ENCODE peak calls at places on chromosomes 2 and 18, in ten cellular contexts. J is cardiac fibroblast, N is breast epithelium, C is cardiac muscle cell, A is lung, V is astrocyte of the spinal cord, Q is spleen, T is GM12865, F is IMR-90, U is mammary epithelial cell. P is an unnamed sample.

GRCh38 chr2:111534816-111535803 is 348.9 kb downstream of the ANAPC1 start:
- DNase-seq in C (peak), A (no peak), T (no peak), V (peak), Q (no peak), J (peak), F (peak), N (no peak), U (peak), P (peak)

GRCh38 chr2:219076253-219076652 is 15.5 kb upstream of the IHH start:
- DNase-seq in A (no peak), U (no peak), N (no peak), T (no peak), C (no peak), Q (no peak), J (no peak), V (no peak), F (no peak), P (no peak)

GRCh38 chr2:112317303-112318158 is 42.1 kb downstream of the ZC3H6 start:
- DNase-seq in N (no peak), T (no peak), V (no peak), A (no peak), Q (no peak), U (no peak), C (peak), J (peak), F (peak), P (no peak)

GRCh38 chr2:26477126-26477910 is 606 bp downstream of the OTOF start:
- DNase-seq in F (no peak), U (no peak), N (no peak), T (no peak), C (no peak), Q (peak), J (no peak), A (no peak), V (no peak), P (no peak)

GRCh38 chr2:74107071-74107470 is 40.6 kb downstream of the BOLA3 start:
- DNase-seq in C (no peak), N (no peak), T (no peak), A (no peak), Q (no peak), F (no peak), V (no peak), U (no peak), J (no peak), P (no peak)

GRCh38 chr2:127093648-127094210 is 13.2 kb downstream of the BIN1 start:
- DNase-seq in J (no peak), F (no peak), A (no peak), V (no peak), U (no peak), T (no peak), N (no peak), C (no peak), Q (peak), P (no peak)

GRCh38 chr18:23650963-23651927 is 11.5 kb downstream of the ANKRD29 start:
- DNase-seq in N (no peak), T (no peak), Q (no peak), V (peak), F (peak), J (peak), A (no peak), U (peak), C (peak), P (peak)

GRCh38 chr2:121002597-121002996 is 266.9 kb downstream of the GLI2 start:
- DNase-seq in T (no peak), N (no peak), U (no peak), V (no peak), C (no peak), J (no peak), Q (no peak), A (peak), F (no peak), P (no peak)

GRCh38 chr18:59249186-59249774 is 24.0 kb downstream of the RAX start:
- DNase-seq in Q (no peak), J (peak), N (no peak), F (peak), C (peak), U (peak), A (no peak), T (peak), V (peak), P (peak)

GRCh38 chr2:172672999-172673726 is 62.5 kb upstream of the RAPGEF4 start:
- DNase-seq in U (peak), V (no peak), A (no peak), C (no peak), N (no peak), Q (no peak), T (no peak), F (no peak), J (peak), P (peak)

GRCh38 chr2:147689510-147689909 is 155.3 kb upstream of the ACVR2A start:
- DNase-seq in N (no peak), Q (no peak), T (peak), F (no peak), A (no peak), V (no peak), J (no peak), U (no peak), C (no peak), P (peak)

GRCh38 chr2:239908308-239908707 is 116.8 kb downstream of the NDUFA10 start:
- DNase-seq in C (no peak), J (no peak), A (peak), N (no peak), T (no peak), V (no peak), Q (no peak), U (no peak), F (no peak), P (no peak)

GRCh38 chr18:9835112-9835755 is 50.5 kb upstream of the TXNDC2 start:
- DNase-seq in A (no peak), J (no peak), F (no peak), N (no peak), Q (no peak), V (no peak), U (peak), C (no peak), T (no peak), P (peak)

GRCh38 chr2:24124003-24124585 is 825 bp downstream of the FAM228B start:
- DNase-seq in Q (no peak), F (peak), A (no peak), T (no peak), V (peak), J (peak), U (peak), N (no peak), C (peak), P (no peak)

GRCh38 chr2:67446504-67446911 is 49.4 kb downstream of the ETAA1 start:
- DNase-seq in F (peak), U (peak), C (peak), A (no peak), V (peak), J (peak), Q (no peak), N (no peak), T (no peak), P (peak)

GRCh38 chr2:241702155-241702404 is 241 bp downstream of the ING5 start:
- DNase-seq in N (no peak), U (no peak), A (no peak), Q (no peak), F (peak), C (no peak), J (no peak), T (peak), V (peak), P (peak)

DNA sequence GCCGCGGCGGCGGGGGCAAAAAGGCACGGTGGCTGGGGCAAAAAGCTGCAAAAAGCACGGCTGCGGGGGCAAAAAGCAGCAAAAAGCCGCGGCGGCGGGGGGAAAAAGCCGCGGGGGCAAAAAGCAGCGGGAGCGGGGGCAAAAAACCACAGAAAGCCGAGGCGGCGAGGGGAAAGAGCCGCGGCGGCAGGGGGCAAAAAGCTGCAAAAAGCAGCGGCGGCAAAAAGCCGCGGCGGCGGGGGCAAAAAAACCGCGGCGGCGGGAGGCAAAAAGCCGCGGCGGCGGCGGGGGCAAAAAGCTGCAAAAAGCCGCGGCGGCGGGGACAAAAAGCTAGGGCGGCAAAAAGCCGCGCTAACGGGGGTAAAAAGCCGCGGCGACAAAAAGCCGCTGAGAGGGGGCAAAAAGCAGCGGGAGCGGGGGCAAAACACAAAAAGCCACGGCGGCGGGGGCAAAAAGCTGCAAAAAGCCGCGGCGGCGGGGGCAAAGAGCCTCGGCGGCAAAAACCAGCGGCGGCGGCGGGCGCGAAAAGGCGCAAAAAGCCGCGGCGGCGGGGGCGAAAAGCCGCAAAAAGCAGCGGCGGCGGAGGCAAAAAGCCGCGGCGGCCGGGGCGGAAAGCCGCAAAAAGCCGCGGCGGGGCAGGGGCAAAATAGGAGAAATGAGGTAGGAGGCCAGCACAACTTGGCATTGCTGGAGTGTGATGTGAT is 123.4 kb downstream of the ANKRD30BL start:
- DNase-seq in Q (no peak), C (peak), T (no peak), U (no peak), V (no peak), J (no peak), N (no peak), A (no peak), F (no peak), P (no peak)
- H3K4me3 ChIP-seq in Q (peak), C (peak), T (no peak), U (no peak), V (peak), J (peak), N (peak), A (peak), F (peak), P (peak)

DNA sequence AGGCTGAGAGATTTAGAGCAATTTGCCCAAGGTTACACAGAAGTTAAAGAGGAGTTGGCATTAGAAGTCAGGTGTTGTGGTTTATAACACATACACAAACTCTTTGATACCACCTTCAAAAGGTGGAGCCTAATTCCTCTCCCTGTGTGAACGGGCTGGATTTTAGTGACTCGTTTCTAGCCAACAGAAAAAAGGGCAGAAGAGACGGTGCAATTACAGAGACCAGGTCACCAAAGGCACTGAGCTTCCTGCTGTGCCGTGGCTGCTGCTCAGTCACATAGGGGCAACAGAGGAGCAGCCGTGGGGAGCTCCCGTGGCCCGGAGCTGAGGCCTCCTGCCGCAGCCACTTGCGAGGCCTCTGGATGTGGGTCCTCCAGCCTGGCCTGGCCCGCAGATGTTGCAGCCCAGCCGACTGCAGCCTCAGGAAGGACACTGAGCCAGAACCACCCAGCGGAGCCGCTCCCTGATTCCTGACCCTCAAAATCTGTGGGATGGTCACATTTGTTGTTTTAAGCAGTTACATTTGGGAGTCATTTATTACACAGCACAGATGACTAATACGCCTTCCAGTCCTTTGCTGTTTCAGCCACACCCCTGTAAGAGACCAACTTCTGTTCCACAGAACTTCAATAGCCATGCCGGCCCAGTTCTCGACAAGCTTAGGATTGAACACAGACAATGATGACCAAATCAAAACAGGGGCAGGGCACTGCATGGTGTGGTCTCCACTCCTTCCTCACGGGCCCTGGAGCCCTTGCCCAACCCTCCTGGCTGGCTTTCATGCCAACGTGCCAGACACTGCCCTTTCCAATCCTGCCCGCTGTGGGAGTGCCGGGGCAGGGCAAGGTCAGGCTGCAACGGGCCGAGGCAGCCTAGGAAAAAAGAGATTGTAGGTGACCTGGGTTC is 17.1 kb downstream of the EDAR start:
- DNase-seq in A (no peak), C (no peak), J (peak), U (peak), V (peak), Q (no peak), T (no peak), N (no peak), F (no peak), P (peak)
- TF ChIP-seq CTCF in A (no peak), C (no peak), J (no peak), U (no peak), V (no peak), Q (no peak), T (no peak), N (no peak), F (no peak), P (no peak)

GRCh38 chr2:199868431-199869226 is 17.6 kb upstream of the FTCDNL1 start:
- DNase-seq in T (no peak), V (no peak), C (no peak), J (no peak), A (no peak), U (no peak), F (no peak), N (no peak), Q (no peak), P (no peak)
- H3K4me3 ChIP-seq in T (no peak), V (no peak), C (no peak), J (no peak), A (no peak), U (no peak), F (no peak), N (no peak), Q (no peak), P (no peak)

GRCh38 chr2:10534514-10535250 is 86.6 kb upstream of the ODC1 start:
- DNase-seq in U (no peak), C (no peak), J (peak), T (no peak), A (no peak), Q (peak), V (peak), F (peak), N (no peak), P (peak)
- TF ChIP-seq CTCF in U (no peak), C (no peak), J (no peak), T (no peak), A (no peak), Q (no peak), V (no peak), F (no peak), N (no peak), P (no peak)

GRCh38 chr2:1591978-1592907 is 152.1 kb downstream of the PXDN start:
- DNase-seq in Q (peak), C (peak), U (peak), N (no peak), A (peak), V (peak), T (no peak), F (peak), J (peak), P (peak)
- H3K4me3 ChIP-seq in Q (no peak), C (no peak), U (no peak), N (no peak), A (no peak), V (no peak), T (no peak), F (no peak), J (peak), P (no peak)

GRCh38 chr2:170396799-170397459 is 219.0 kb downstream of the MYO3B start:
- DNase-seq in Q (no peak), N (no peak), T (no peak), C (peak), U (no peak), F (peak), V (peak), J (peak), A (no peak), P (peak)
- TF ChIP-seq CTCF in Q (no peak), N (no peak), T (no peak), C (peak), U (no peak), F (peak), V (peak), J (peak), A (no peak), P (peak)

GRCh38 chr2:231665208-231665921 is 43.0 kb upstream of the PTMA start:
- DNase-seq in U (no peak), N (no peak), V (no peak), F (no peak), C (no peak), Q (peak), J (no peak), A (no peak), T (no peak), P (no peak)
- H3K4me3 ChIP-seq in U (no peak), N (peak), V (no peak), F (no peak), C (no peak), Q (no peak), J (no peak), A (no peak), T (peak), P (no peak)

DNA sequence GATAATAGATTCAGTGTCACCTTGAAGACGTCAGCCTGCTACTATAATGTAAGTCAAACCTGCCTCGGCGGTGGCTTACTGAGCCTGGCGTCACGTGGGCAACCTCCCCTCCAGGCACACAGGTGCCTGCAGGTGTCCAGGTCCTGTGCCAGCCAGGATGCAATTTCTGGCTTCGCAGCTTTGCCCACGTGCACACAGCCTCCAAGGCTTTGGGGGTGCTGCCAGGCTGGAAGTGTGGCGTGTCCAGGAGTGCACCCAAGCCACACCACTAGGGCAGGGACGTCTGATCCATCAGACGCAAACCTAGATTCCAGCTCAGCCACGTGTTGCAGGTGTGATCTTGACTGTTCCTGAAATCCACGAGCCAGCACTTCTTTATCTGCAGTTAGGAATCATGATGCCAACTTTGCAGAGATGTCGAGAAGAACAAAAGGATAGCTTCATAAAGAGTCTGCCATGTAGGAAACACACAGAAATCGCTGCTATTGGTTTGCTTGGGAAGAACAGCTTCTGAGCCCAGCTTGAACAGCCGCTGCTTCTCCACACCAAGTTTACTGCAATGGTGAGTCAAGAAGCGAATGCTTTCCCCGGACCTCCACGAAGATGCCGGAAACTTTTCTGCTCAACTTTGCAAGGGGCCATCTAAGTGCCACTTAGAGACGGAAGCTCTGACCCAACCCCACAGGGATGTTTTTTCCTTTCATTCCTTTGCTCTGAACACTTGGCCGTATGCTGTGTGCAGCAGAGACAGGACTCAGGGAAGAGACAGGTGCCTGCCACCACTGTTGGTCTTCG is 84.2 kb upstream of the SALL3 start:
- DNase-seq in N (no peak), A (peak), V (no peak), J (no peak), T (no peak), F (no peak), C (no peak), Q (no peak), U (no peak), P (no peak)
- TF ChIP-seq CTCF in N (no peak), A (no peak), V (no peak), J (no peak), T (no peak), F (no peak), C (no peak), Q (no peak), U (no peak), P (no peak)

DNA sequence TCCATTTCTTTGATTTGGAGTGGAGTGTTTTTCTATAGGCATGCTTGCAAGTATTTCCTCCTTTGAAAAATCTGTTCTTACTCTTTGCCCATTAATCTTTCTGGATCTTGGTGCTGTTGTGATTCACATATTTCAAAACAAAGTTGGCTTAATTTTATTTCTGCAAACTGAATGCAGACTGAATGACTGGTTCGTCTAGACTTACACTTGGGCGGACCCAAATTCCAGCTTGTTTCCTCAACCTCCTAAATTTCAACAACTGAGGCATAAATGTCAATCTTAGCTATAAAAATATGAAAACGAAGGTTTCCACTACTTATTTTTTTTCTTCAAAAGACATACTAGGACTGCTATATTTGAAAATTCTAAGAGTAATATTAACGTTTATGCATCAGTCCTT is 59.0 kb downstream of the ANKRD44 start:
- DNase-seq in Q (no peak), V (no peak), N (no peak), J (peak), A (no peak), F (peak), U (no peak), C (peak), T (no peak), P (peak)
- H3K4me3 ChIP-seq in Q (no peak), V (no peak), N (no peak), J (no peak), A (no peak), F (no peak), U (no peak), C (no peak), T (no peak), P (no peak)

GRCh38 chr18:31245820-31246219 is 72.1 kb upstream of the DSG1 start:
- DNase-seq in A (no peak), U (peak), T (peak), N (no peak), Q (no peak), J (no peak), C (no peak), F (no peak), V (no peak), P (peak)

GRCh38 chr18:31244737-31245432 is 73.1 kb upstream of the DSG1 start:
- DNase-seq in A (no peak), Q (no peak), C (no peak), N (no peak), J (no peak), V (no peak), T (no peak), U (peak), F (no peak), P (peak)

GRCh38 chr18:31241425-31241824 is 76.5 kb upstream of the DSG1 start:
- DNase-seq in T (no peak), U (peak), J (no peak), V (no peak), C (no peak), Q (no peak), N (no peak), A (no peak), F (no peak), P (peak)

GRCh38 chr18:31243740-31244512 is 74.0 kb upstream of the DSG1 start:
- DNase-seq in F (no peak), A (no peak), J (no peak), Q (no peak), T (no peak), C (no peak), N (no peak), U (peak), V (no peak), P (peak)

GRCh38 chr18:31241900-31242409 is 76.0 kb upstream of the DSG1 start:
- DNase-seq in C (peak), Q (no peak), V (no peak), T (no peak), F (peak), J (no peak), U (peak), N (peak), A (no peak), P (peak)
- TF ChIP-seq CTCF in C (peak), Q (no peak), V (peak), T (no peak), F (peak), J (peak), U (peak), N (peak), A (no peak), P (peak)

P was measured in epithelial cell of esophagus.